ENCODE peak calls at places on chromosomes 6 and 20, in ten cellular contexts. One of them, this sample, is unnamed.

GRCh38 chr6:47587503-47587902 is 109.9 kb downstream of the CD2AP start:
- DNase-seq in GM12878: no peak
- DNase-seq in upper lobe of right lung: no peak
- DNase-seq in progenitor cell of endocrine pancreas: no peak
- DNase-seq in HFF-Myc: no peak
- DNase-seq in hepatocyte: no peak
- DNase-seq in kidney: no peak
- DNase-seq in BE2C: no peak
- DNase-seq in neural progenitor cell: no peak
- DNase-seq in RWPE1: no peak
- DNase-seq in this sample: no peak

GRCh38 chr6:47483853-47484546 is 6.4 kb downstream of the CD2AP start:
- DNase-seq in neural progenitor cell: no peak
- DNase-seq in HFF-Myc: no peak
- DNase-seq in kidney: no peak
- DNase-seq in upper lobe of right lung: no peak
- DNase-seq in BE2C: no peak
- DNase-seq in progenitor cell of endocrine pancreas: no peak
- DNase-seq in RWPE1: no peak
- DNase-seq in GM12878: no peak
- DNase-seq in hepatocyte: no peak
- DNase-seq in this sample: no peak

GRCh38 chr6:108113557-108114519 is 39.3 kb upstream of the OSTM1 start:
- DNase-seq in BE2C: peak
- DNase-seq in progenitor cell of endocrine pancreas: peak
- DNase-seq in HFF-Myc: no peak
- DNase-seq in RWPE1: peak
- DNase-seq in kidney: no peak
- DNase-seq in upper lobe of right lung: no peak
- DNase-seq in hepatocyte: peak
- DNase-seq in neural progenitor cell: peak
- DNase-seq in GM12878: no peak
- DNase-seq in this sample: peak

GRCh38 chr20:59004493-59004762 is 2.6 kb downstream of the CTSZ start:
- DNase-seq in HFF-Myc: no peak
- DNase-seq in RWPE1: no peak
- DNase-seq in upper lobe of right lung: peak
- DNase-seq in BE2C: no peak
- DNase-seq in kidney: peak
- DNase-seq in hepatocyte: no peak
- DNase-seq in GM12878: no peak
- DNase-seq in progenitor cell of endocrine pancreas: no peak
- DNase-seq in neural progenitor cell: no peak
- DNase-seq in this sample: peak

GRCh38 chr6:35876902-35877301 is 44.0 kb downstream of the SRPK1 start:
- DNase-seq in hepatocyte: no peak
- DNase-seq in upper lobe of right lung: no peak
- DNase-seq in neural progenitor cell: peak
- DNase-seq in HFF-Myc: no peak
- DNase-seq in RWPE1: no peak
- DNase-seq in BE2C: no peak
- DNase-seq in GM12878: no peak
- DNase-seq in kidney: no peak
- DNase-seq in progenitor cell of endocrine pancreas: no peak
- DNase-seq in this sample: no peak

GRCh38 chr6:80468398-80468797 is 361.9 kb downstream of the BCKDHB start:
- DNase-seq in GM12878: no peak
- DNase-seq in upper lobe of right lung: no peak
- DNase-seq in progenitor cell of endocrine pancreas: no peak
- DNase-seq in neural progenitor cell: no peak
- DNase-seq in kidney: no peak
- DNase-seq in HFF-Myc: no peak
- DNase-seq in BE2C: no peak
- DNase-seq in hepatocyte: peak
- DNase-seq in RWPE1: no peak
- DNase-seq in this sample: no peak

GRCh38 chr20:59603176-59603575 is 1.2 kb upstream of the PHACTR3 start:
- DNase-seq in kidney: no peak
- DNase-seq in GM12878: no peak
- DNase-seq in progenitor cell of endocrine pancreas: no peak
- DNase-seq in HFF-Myc: no peak
- DNase-seq in upper lobe of right lung: no peak
- DNase-seq in hepatocyte: no peak
- DNase-seq in neural progenitor cell: no peak
- DNase-seq in RWPE1: no peak
- DNase-seq in BE2C: no peak
- DNase-seq in this sample: no peak

GRCh38 chr6:31763617-31763940 is 1.1 kb downstream of the SAPCD1 start:
- DNase-seq in GM12878: no peak
- DNase-seq in progenitor cell of endocrine pancreas: no peak
- DNase-seq in HFF-Myc: peak
- DNase-seq in kidney: peak
- DNase-seq in RWPE1: peak
- DNase-seq in upper lobe of right lung: no peak
- DNase-seq in hepatocyte: no peak
- DNase-seq in BE2C: no peak
- DNase-seq in neural progenitor cell: peak
- DNase-seq in this sample: no peak

GRCh38 chr6:55449219-55449618 is 122.0 kb downstream of the GFRAL start:
- DNase-seq in GM12878: no peak
- DNase-seq in BE2C: peak
- DNase-seq in HFF-Myc: no peak
- DNase-seq in upper lobe of right lung: no peak
- DNase-seq in neural progenitor cell: peak
- DNase-seq in kidney: no peak
- DNase-seq in progenitor cell of endocrine pancreas: no peak
- DNase-seq in hepatocyte: peak
- DNase-seq in RWPE1: no peak
- DNase-seq in this sample: no peak
- TF ChIP-seq CTCF in GM12878: no peak
- TF ChIP-seq CTCF in BE2C: peak
- TF ChIP-seq CTCF in HFF-Myc: no peak
- TF ChIP-seq CTCF in upper lobe of right lung: no peak
- TF ChIP-seq CTCF in neural progenitor cell: peak
- TF ChIP-seq CTCF in kidney: no peak
- TF ChIP-seq CTCF in progenitor cell of endocrine pancreas: peak
- TF ChIP-seq CTCF in hepatocyte: peak
- TF ChIP-seq CTCF in RWPE1: no peak
- TF ChIP-seq CTCF in this sample: no peak

GRCh38 chr20:50659975-50660670 is 31.2 kb downstream of the RIPOR3 start:
- DNase-seq in hepatocyte: no peak
- DNase-seq in upper lobe of right lung: no peak
- DNase-seq in kidney: no peak
- DNase-seq in RWPE1: no peak
- DNase-seq in HFF-Myc: no peak
- DNase-seq in GM12878: no peak
- DNase-seq in progenitor cell of endocrine pancreas: no peak
- DNase-seq in BE2C: no peak
- DNase-seq in neural progenitor cell: no peak
- DNase-seq in this sample: no peak

GRCh38 chr20:50664248-50664647 is 27.1 kb downstream of the RIPOR3 start:
- DNase-seq in neural progenitor cell: no peak
- DNase-seq in GM12878: no peak
- DNase-seq in BE2C: no peak
- DNase-seq in upper lobe of right lung: no peak
- DNase-seq in progenitor cell of endocrine pancreas: no peak
- DNase-seq in RWPE1: no peak
- DNase-seq in HFF-Myc: no peak
- DNase-seq in hepatocyte: no peak
- DNase-seq in kidney: no peak
- DNase-seq in this sample: peak

GRCh38 chr20:50666709-50667310 is 24.5 kb downstream of the RIPOR3 start:
- DNase-seq in RWPE1: no peak
- DNase-seq in kidney: no peak
- DNase-seq in neural progenitor cell: no peak
- DNase-seq in upper lobe of right lung: no peak
- DNase-seq in GM12878: no peak
- DNase-seq in BE2C: no peak
- DNase-seq in progenitor cell of endocrine pancreas: no peak
- DNase-seq in HFF-Myc: no peak
- DNase-seq in hepatocyte: peak
- DNase-seq in this sample: no peak

GRCh38 chr20:50658804-50659380 is 32.5 kb downstream of the RIPOR3 start:
- DNase-seq in GM12878: no peak
- DNase-seq in neural progenitor cell: no peak
- DNase-seq in hepatocyte: no peak
- DNase-seq in kidney: no peak
- DNase-seq in BE2C: no peak
- DNase-seq in HFF-Myc: no peak
- DNase-seq in progenitor cell of endocrine pancreas: no peak
- DNase-seq in upper lobe of right lung: no peak
- DNase-seq in RWPE1: no peak
- DNase-seq in this sample: no peak

GRCh38 chr20:50663095-50663821 is 28.1 kb downstream of the RIPOR3 start:
- DNase-seq in GM12878: no peak
- DNase-seq in BE2C: no peak
- DNase-seq in HFF-Myc: no peak
- DNase-seq in progenitor cell of endocrine pancreas: no peak
- DNase-seq in kidney: peak
- DNase-seq in hepatocyte: peak
- DNase-seq in RWPE1: peak
- DNase-seq in upper lobe of right lung: no peak
- DNase-seq in neural progenitor cell: no peak
- DNase-seq in this sample: no peak
- TF ChIP-seq CTCF in GM12878: peak
- TF ChIP-seq CTCF in BE2C: peak
- TF ChIP-seq CTCF in HFF-Myc: no peak
- TF ChIP-seq CTCF in progenitor cell of endocrine pancreas: peak
- TF ChIP-seq CTCF in kidney: peak
- TF ChIP-seq CTCF in hepatocyte: peak
- TF ChIP-seq CTCF in RWPE1: no peak
- TF ChIP-seq CTCF in upper lobe of right lung: peak
- TF ChIP-seq CTCF in neural progenitor cell: no peak
- TF ChIP-seq CTCF in this sample: no peak

DNA sequence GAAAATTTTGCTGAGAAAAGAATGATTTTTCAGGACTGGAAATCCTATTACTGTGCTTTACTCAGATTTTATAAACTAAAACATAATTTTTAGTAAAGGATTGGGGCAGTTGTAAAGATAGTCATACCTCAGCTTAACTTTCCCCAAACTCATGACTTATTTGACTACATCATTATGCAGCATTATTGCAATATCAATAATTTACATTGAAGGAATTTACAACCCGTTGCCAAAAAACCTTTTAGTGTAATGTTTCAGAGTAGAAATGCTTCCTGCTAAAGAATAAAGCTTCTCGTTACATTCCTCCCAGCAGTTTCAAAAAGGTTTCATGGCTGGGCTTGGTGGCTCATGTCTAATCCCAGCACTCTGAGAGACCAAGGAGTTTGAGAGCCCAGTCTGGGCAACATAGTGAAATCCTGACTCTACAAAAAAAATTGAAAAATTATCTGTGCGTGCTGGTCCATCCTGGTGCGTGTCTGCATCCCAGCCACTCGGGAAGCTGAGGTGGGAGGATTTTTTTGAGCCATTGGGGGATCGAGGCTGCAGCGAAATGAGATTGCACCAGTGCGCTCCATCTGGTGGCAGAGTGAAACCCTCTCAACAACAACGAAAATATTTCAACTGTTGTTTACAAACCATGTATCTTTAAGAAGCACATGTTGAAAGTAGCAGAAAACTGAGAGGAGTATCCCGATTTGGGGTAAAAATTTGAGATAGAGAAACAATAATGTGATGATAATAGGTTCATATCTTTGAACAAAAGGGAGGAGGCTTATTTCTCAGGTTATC is 4.4 kb downstream of the AMD1 start:
- DNase-seq in neural progenitor cell: peak
- DNase-seq in upper lobe of right lung: no peak
- DNase-seq in progenitor cell of endocrine pancreas: no peak
- DNase-seq in kidney: no peak
- DNase-seq in HFF-Myc: no peak
- DNase-seq in GM12878: no peak
- DNase-seq in RWPE1: no peak
- DNase-seq in hepatocyte: peak
- DNase-seq in BE2C: peak
- DNase-seq in this sample: peak
- TF ChIP-seq CTCF in neural progenitor cell: peak
- TF ChIP-seq CTCF in upper lobe of right lung: peak
- TF ChIP-seq CTCF in progenitor cell of endocrine pancreas: peak
- TF ChIP-seq CTCF in kidney: peak
- TF ChIP-seq CTCF in HFF-Myc: peak
- TF ChIP-seq CTCF in GM12878: peak
- TF ChIP-seq CTCF in RWPE1: peak
- TF ChIP-seq CTCF in hepatocyte: peak
- TF ChIP-seq CTCF in BE2C: peak
- TF ChIP-seq CTCF in this sample: no peak

GRCh38 chr6:63813531-63813930 is 177.9 kb downstream of the PHF3 start:
- DNase-seq in BE2C: peak
- DNase-seq in hepatocyte: no peak
- DNase-seq in kidney: no peak
- DNase-seq in GM12878: no peak
- DNase-seq in upper lobe of right lung: no peak
- DNase-seq in RWPE1: no peak
- DNase-seq in neural progenitor cell: peak
- DNase-seq in HFF-Myc: no peak
- DNase-seq in progenitor cell of endocrine pancreas: no peak
- DNase-seq in this sample: no peak
- TF ChIP-seq CTCF in BE2C: peak
- TF ChIP-seq CTCF in hepatocyte: no peak
- TF ChIP-seq CTCF in kidney: no peak
- TF ChIP-seq CTCF in GM12878: no peak
- TF ChIP-seq CTCF in upper lobe of right lung: no peak
- TF ChIP-seq CTCF in RWPE1: no peak
- TF ChIP-seq CTCF in neural progenitor cell: peak
- TF ChIP-seq CTCF in HFF-Myc: no peak
- TF ChIP-seq CTCF in progenitor cell of endocrine pancreas: no peak
- TF ChIP-seq CTCF in this sample: no peak

DNA sequence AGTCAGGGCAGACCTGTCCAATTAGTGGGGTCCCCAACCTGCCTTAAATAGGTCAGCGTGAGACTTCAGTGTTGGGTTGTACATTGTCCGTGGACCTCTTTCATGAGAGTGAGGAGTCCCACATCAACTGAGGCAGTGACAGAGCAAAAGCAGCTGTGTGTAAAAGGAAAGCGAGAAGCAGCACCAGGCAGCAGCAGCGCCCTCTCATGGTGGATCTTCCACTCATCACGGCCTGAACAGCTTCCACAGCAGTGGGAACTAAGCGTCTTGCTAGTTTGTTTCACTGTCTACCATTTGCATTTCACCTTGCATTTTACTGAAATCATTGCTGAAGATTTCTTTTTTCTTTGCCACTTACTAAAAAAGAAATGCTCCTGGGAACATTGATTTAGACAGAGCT is 333.8 kb downstream of the PKHD1 start:
- DNase-seq in HFF-Myc: no peak
- DNase-seq in RWPE1: no peak
- DNase-seq in neural progenitor cell: peak
- DNase-seq in progenitor cell of endocrine pancreas: peak
- DNase-seq in BE2C: peak
- DNase-seq in GM12878: no peak
- DNase-seq in upper lobe of right lung: peak
- DNase-seq in hepatocyte: peak
- DNase-seq in kidney: no peak
- DNase-seq in this sample: peak
- TF ChIP-seq CTCF in HFF-Myc: no peak
- TF ChIP-seq CTCF in RWPE1: no peak
- TF ChIP-seq CTCF in neural progenitor cell: peak
- TF ChIP-seq CTCF in progenitor cell of endocrine pancreas: peak
- TF ChIP-seq CTCF in BE2C: peak
- TF ChIP-seq CTCF in GM12878: peak
- TF ChIP-seq CTCF in upper lobe of right lung: peak
- TF ChIP-seq CTCF in hepatocyte: peak
- TF ChIP-seq CTCF in kidney: no peak
- TF ChIP-seq CTCF in this sample: peak